ENCODE peak calls at places on chromosome 17, in four cellular contexts. One of them, this sample, is unnamed.

GRCh38 chr17:1511756-1512321 is 4.6 kb downstream of the INPP5K start:
- DNase-seq in keratinocyte: no peak
- DNase-seq in neuronal stem cell: no peak
- DNase-seq in MM.1S: no peak
- DNase-seq in this sample: no peak

GRCh38 chr17:65198653-65199382 is 61.6 kb downstream of the RGS9 start:
- DNase-seq in keratinocyte: no peak
- DNase-seq in neuronal stem cell: peak
- DNase-seq in MM.1S: peak
- DNase-seq in this sample: peak

GRCh38 chr17:18263885-18264682 is 3.6 kb downstream of the MIEF2 start:
- DNase-seq in keratinocyte: no peak
- DNase-seq in neuronal stem cell: no peak
- DNase-seq in MM.1S: no peak
- DNase-seq in this sample: no peak

GRCh38 chr17:56594528-56595418 is 1.3 kb downstream of the NOG start:
- DNase-seq in keratinocyte: no peak
- DNase-seq in neuronal stem cell: peak
- DNase-seq in MM.1S: peak
- DNase-seq in this sample: no peak

GRCh38 chr17:20979792-20980083 is 63.1 kb downstream of the USP22 start:
- DNase-seq in keratinocyte: no peak
- DNase-seq in neuronal stem cell: no peak
- DNase-seq in MM.1S: no peak
- DNase-seq in this sample: no peak

GRCh38 chr17:4492762-4493561 is 5.7 kb upstream of the SPNS2 start:
- DNase-seq in keratinocyte: no peak
- DNase-seq in neuronal stem cell: peak
- DNase-seq in MM.1S: peak
- DNase-seq in this sample: no peak

GRCh38 chr17:45147102-45147580 is 1.1 kb upstream of the HEXIM1 start:
- DNase-seq in keratinocyte: no peak
- DNase-seq in neuronal stem cell: peak
- DNase-seq in MM.1S: no peak
- DNase-seq in this sample: no peak

GRCh38 chr17:62093188-62094155 is 28.4 kb upstream of the MED13 start:
- DNase-seq in keratinocyte: peak
- DNase-seq in neuronal stem cell: no peak
- DNase-seq in MM.1S: no peak
- DNase-seq in this sample: no peak

GRCh38 chr17:78898075-78898836 is 4.7 kb downstream of the CEP295NL start:
- DNase-seq in keratinocyte: no peak
- DNase-seq in neuronal stem cell: no peak
- DNase-seq in MM.1S: no peak
- DNase-seq in this sample: no peak

GRCh38 chr17:65057520-65058075 is 1.1 kb upstream of the GNA13 start:
- DNase-seq in keratinocyte: no peak
- DNase-seq in neuronal stem cell: no peak
- DNase-seq in MM.1S: no peak
- DNase-seq in this sample: no peak

GRCh38 chr17:75601057-75601987 is 13.7 kb downstream of the MYO15B start:
- DNase-seq in keratinocyte: no peak
- DNase-seq in neuronal stem cell: peak
- DNase-seq in MM.1S: peak
- DNase-seq in this sample: no peak

GRCh38 chr17:61409301-61410099 is 9.9 kb downstream of the TBX2 start:
- DNase-seq in keratinocyte: no peak
- DNase-seq in neuronal stem cell: no peak
- DNase-seq in MM.1S: peak
- DNase-seq in this sample: no peak

GRCh38 chr17:57294075-57294474 is 37.8 kb downstream of the MSI2 start:
- DNase-seq in keratinocyte: no peak
- DNase-seq in neuronal stem cell: no peak
- DNase-seq in MM.1S: no peak
- DNase-seq in this sample: no peak

GRCh38 chr17:61487161-61487654 is 35.0 kb downstream of the TBX4 start:
- DNase-seq in keratinocyte: no peak
- DNase-seq in neuronal stem cell: no peak
- DNase-seq in MM.1S: no peak
- DNase-seq in this sample: no peak

GRCh38 chr17:18963126-18964017 is 11.4 kb downstream of the SLC5A10 start:
- DNase-seq in keratinocyte: no peak
- DNase-seq in neuronal stem cell: no peak
- DNase-seq in MM.1S: no peak
- DNase-seq in this sample: no peak

GRCh38 chr17:627051-627450 is 87.6 kb downstream of the VPS53 start:
- DNase-seq in keratinocyte: no peak
- DNase-seq in neuronal stem cell: no peak
- DNase-seq in MM.1S: no peak
- DNase-seq in this sample: no peak

GRCh38 chr17:50835563-50836231 is at the start of gene WFIKKN2:
- DNase-seq in keratinocyte: no peak
- DNase-seq in neuronal stem cell: no peak
- DNase-seq in MM.1S: no peak
- DNase-seq in this sample: no peak

DNA sequence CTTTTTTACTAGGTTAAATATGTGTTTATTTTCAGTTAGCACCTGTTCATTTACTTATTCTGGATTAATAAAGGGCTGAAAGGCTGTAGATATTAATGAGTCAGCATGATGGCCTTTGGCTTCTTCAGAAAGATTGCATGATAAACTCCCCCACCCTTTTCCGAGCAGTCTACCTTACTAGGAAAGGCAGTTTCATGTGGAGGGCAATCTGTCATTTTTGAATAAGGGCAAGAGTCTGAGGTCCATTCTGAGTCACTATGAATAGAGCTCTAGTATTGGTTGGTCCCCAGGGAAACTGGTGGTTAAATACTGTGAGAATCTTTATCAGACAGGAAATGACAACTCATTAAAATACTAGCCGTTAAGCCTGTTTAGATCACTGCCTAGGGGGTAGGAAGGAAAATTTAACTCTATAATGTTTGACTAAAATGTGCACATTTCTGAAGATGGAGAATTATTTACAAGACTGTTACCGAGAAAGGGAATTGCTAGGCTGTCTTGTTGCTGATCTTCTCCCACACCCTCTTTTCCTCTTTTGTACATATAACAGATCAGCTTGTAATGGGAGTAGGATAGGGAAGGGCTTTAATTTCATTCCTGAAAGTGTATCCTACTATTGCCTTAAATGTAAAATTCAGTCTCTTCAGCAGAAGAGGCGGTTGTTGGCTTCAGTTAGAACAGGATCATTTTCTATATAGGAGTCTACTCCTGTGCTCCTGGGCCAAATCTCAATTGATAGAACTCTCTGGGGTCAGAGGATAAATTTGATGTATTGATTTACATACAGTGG is 63.3 kb downstream of the TUBD1 start:
- DNase-seq in keratinocyte: peak
- DNase-seq in neuronal stem cell: no peak
- DNase-seq in MM.1S: peak
- DNase-seq in this sample: peak
- H3K4me3 ChIP-seq in keratinocyte: peak
- H3K4me3 ChIP-seq in neuronal stem cell: no peak
- H3K4me3 ChIP-seq in MM.1S: peak
- H3K4me3 ChIP-seq in this sample: peak

GRCh38 chr17:42679492-42680330 is 1.9 kb downstream of the CCR10 start:
- DNase-seq in keratinocyte: no peak
- DNase-seq in neuronal stem cell: peak
- DNase-seq in MM.1S: peak
- DNase-seq in this sample: no peak
- H3K9ac ChIP-seq in keratinocyte: peak
- H3K9ac ChIP-seq in neuronal stem cell: peak
- H3K9ac ChIP-seq in MM.1S: peak
- H3K9ac ChIP-seq in this sample: peak

GRCh38 chr17:2854662-2855061 is 58.4 kb downstream of the RAP1GAP2 start:
- DNase-seq in keratinocyte: no peak
- DNase-seq in neuronal stem cell: no peak
- DNase-seq in MM.1S: no peak
- DNase-seq in this sample: no peak
- H3K4me3 ChIP-seq in keratinocyte: peak
- H3K4me3 ChIP-seq in neuronal stem cell: no peak
- H3K4me3 ChIP-seq in MM.1S: peak
- H3K4me3 ChIP-seq in this sample: no peak

DNA sequence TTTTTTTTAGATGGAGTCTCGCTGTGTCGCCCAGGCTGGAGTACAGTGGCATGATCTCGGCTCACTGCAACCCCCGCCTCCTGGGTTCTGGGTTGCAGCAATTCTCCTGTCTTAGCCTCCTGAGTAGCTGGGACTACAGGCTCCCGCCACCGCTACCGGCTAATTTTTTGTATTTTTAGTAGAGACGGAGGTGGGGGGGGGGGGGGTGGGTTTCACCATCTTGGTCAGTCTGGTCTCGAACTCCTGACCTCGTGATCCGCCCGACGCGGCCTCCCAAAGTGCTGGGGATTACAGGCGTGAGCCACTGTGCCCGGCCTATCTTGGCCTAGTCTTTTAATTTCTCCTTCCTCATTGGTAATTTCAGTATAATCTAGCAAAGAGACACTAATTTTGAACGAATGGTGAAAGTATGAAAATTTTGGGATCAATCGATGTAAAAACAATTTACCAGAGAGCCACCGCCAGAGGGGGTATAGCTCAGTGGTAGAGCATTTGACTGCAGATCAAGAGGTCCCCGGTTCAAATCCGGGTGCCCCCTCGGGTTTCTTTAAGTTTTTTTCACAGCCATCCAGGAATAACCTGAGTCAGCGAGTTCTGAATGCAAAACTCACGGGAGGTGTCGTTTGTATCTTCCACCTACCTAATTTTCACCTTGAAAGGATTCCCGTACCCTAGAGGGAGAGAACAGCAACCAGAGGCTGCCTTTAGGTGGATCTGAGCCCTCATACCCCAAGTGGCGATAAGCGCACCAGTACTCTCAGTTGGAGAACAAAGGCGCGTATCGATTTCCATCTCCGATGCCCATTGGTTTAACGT is 2.5 kb upstream of the LASP1 start:
- DNase-seq in keratinocyte: no peak
- DNase-seq in neuronal stem cell: peak
- DNase-seq in MM.1S: peak
- DNase-seq in this sample: peak
- H3K9ac ChIP-seq in keratinocyte: peak
- H3K9ac ChIP-seq in neuronal stem cell: no peak
- H3K9ac ChIP-seq in MM.1S: peak
- H3K9ac ChIP-seq in this sample: peak

DNA sequence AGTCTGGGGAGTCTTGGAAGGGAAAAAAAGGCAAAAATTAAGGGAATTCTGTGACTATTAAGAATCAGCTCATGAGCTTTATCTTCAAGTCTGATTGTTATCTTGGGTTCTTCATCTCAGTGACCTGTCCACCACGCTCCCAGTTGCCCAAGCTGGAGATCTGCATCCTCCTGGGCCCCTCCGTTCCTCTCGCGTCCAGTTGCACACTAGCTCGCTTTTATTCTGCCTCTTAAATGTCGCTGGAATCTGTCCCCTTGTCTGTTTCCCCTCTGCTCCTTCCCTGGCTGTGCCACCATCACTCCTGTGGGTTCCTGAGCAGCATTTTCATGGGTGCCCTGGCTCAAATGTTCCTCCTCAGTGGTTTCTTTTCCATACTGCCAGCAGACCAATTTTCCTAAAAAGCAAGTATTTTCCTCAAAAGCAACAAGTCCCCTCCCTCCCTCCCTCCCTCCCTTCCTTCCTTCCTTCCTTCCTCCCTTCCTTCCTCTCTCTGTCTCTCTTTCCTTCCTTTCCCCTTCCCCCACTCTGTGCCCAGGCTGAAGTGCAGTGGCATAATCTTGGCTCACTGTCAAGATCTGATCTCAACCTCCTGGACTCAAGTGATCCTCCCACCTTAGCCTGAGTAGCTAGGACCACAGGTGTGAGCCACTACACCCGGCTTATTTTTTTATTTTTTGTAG is 1.4 kb downstream of the ENDOV start:
- DNase-seq in keratinocyte: no peak
- DNase-seq in neuronal stem cell: no peak
- DNase-seq in MM.1S: no peak
- DNase-seq in this sample: no peak
- H3K4me3 ChIP-seq in keratinocyte: peak
- H3K4me3 ChIP-seq in neuronal stem cell: peak
- H3K4me3 ChIP-seq in MM.1S: no peak
- H3K4me3 ChIP-seq in this sample: peak

GRCh38 chr17:73359987-73360410 is 48.2 kb upstream of the CDC42EP4 start:
- DNase-seq in keratinocyte: no peak
- DNase-seq in neuronal stem cell: peak
- DNase-seq in MM.1S: no peak
- DNase-seq in this sample: no peak
- H3K9ac ChIP-seq in keratinocyte: no peak
- H3K9ac ChIP-seq in neuronal stem cell: no peak
- H3K9ac ChIP-seq in MM.1S: no peak
- H3K9ac ChIP-seq in this sample: no peak

DNA sequence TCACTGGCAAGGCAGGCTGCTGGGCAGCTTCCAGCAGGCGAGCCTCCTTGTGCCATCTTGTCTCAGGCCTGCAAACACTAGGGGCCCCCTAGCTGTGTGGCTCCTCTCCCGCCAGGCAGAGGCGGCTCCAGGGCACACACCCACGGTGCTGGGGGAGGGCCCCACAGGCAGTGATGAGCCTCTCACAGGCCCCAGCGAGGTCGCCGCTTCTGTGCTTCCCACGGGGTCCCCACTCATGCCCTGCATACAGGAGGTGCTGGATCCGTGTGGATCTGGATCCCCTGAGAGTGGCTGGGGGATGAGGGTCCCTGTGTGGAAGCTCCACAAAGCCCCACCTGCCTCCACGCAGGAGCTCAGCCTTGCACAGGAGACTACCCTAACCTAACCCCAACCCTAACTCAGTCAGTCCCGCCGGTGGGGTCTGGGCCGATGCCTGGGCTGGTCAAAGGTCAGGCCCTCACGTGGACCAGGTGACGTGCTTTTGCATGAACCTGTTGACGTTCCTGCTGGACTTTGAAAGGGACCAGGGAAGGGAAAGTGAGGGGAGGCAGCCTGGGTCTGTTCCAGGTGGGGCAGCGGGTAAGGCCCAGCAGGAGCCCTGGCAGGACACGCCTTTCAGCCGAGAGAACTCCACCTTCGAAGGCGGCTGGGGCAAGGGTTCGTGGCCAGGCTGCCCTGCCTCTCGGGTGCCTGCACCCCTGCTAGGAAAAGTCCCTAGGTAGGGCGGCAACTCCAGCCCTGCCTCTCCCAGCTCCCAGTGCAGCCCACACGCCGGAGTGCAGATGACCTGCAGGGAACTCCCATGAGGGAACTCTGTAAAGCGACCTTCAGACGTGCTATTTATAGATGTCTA is 5.2 kb downstream of the SECTM1 start:
- DNase-seq in keratinocyte: no peak
- DNase-seq in neuronal stem cell: no peak
- DNase-seq in MM.1S: no peak
- DNase-seq in this sample: no peak
- H3K4me3 ChIP-seq in keratinocyte: no peak
- H3K4me3 ChIP-seq in neuronal stem cell: no peak
- H3K4me3 ChIP-seq in MM.1S: no peak
- H3K4me3 ChIP-seq in this sample: no peak

GRCh38 chr17:16997514-16998429 is 25.9 kb upstream of the TNFRSF13B start:
- DNase-seq in keratinocyte: no peak
- DNase-seq in neuronal stem cell: no peak
- DNase-seq in MM.1S: no peak
- DNase-seq in this sample: no peak
- H3K9ac ChIP-seq in keratinocyte: no peak
- H3K9ac ChIP-seq in neuronal stem cell: no peak
- H3K9ac ChIP-seq in MM.1S: no peak
- H3K9ac ChIP-seq in this sample: no peak

This sample was measured in SK-N-MC.